ENCODE peak calls at places on chromosomes 3 and 15, in nine cellular contexts. B is dorsolateral prefrontal cortex; N is fibroblast of lung; H is uterus; J is pancreas; L is hepatocyte; O is psoas muscle; U is CD4-positive, alpha-beta T cell; S is coronary artery. C is an unnamed sample.

GRCh38 chr15:28127036-28127435 is 27.9 kb upstream of the OCA2 start:
- DNase-seq in U (no peak), S (no peak), B (no peak), L (no peak), O (no peak), N (no peak), H (no peak), J (no peak), C (no peak)

GRCh38 chr3:156620901-156621300 is 53.5 kb upstream of the TIPARP start:
- DNase-seq in U (no peak), O (no peak), J (no peak), L (no peak), H (no peak), N (no peak), B (no peak), S (no peak), C (no peak)

GRCh38 chr3:28349397-28350000 is 875 bp upstream of the AZI2 start:
- DNase-seq in J (no peak), B (no peak), N (no peak), H (no peak), L (no peak), U (no peak), S (no peak), O (no peak), C (no peak)

GRCh38 chr3:64599651-64600050 is 88.1 kb downstream of the ADAMTS9 start:
- DNase-seq in S (no peak), U (no peak), H (no peak), B (no peak), L (no peak), N (no peak), O (no peak), J (no peak), C (no peak)

GRCh38 chr15:96339662-96340347 is 9.3 kb downstream of the NR2F2 start:
- DNase-seq in O (no peak), B (no peak), J (no peak), L (no peak), S (no peak), U (no peak), H (no peak), N (peak), C (no peak)

GRCh38 chr3:111373861-111374260 is 168.1 kb upstream of the CD96 start:
- DNase-seq in N (no peak), S (no peak), O (no peak), U (no peak), H (no peak), B (no peak), L (no peak), J (no peak), C (no peak)

GRCh38 chr3:50340404-50341329 is at the start of gene RASSF1:
- DNase-seq in J (peak), S (peak), L (peak), N (peak), O (peak), B (no peak), H (peak), U (no peak), C (no peak)

GRCh38 chr15:42037650-42038049 is 16.8 kb upstream of the PLA2G4E start:
- DNase-seq in H (no peak), S (no peak), B (no peak), L (no peak), O (no peak), J (peak), N (no peak), U (no peak), C (no peak)

GRCh38 chr3:38157562-38157961 is 7.8 kb upstream of the OXSR1 start:
- DNase-seq in L (peak), N (no peak), S (no peak), O (no peak), H (no peak), B (no peak), J (no peak), U (no peak), C (no peak)

GRCh38 chr3:87173776-87174175 is 53.3 kb upstream of the CHMP2B start:
- DNase-seq in J (no peak), H (no peak), O (no peak), U (no peak), B (no peak), S (no peak), L (no peak), N (no peak), C (no peak)

GRCh38 chr3:161781381-161781780 is 284.8 kb downstream of the OTOL1 start:
- DNase-seq in J (no peak), O (no peak), U (no peak), B (no peak), H (no peak), N (no peak), L (no peak), S (no peak), C (no peak)

GRCh38 chr3:151299006-151299405 is 17.6 kb downstream of the GPR87 start:
- DNase-seq in B (no peak), N (no peak), O (no peak), J (no peak), S (no peak), H (no peak), L (no peak), U (no peak), C (no peak)

GRCh38 chr3:133591271-133591742 is 17.8 kb downstream of the CDV3 start:
- DNase-seq in H (no peak), U (no peak), J (no peak), L (no peak), S (no peak), O (no peak), B (no peak), N (no peak), C (no peak)

GRCh38 chr15:64500695-64501395 is 40.5 kb downstream of the ZNF609 start:
- DNase-seq in B (no peak), O (no peak), J (no peak), L (no peak), U (no peak), H (no peak), N (no peak), S (no peak), C (no peak)

GRCh38 chr3:99108508-99108907 is 207.0 kb upstream of the DCBLD2 start:
- DNase-seq in N (peak), L (no peak), S (no peak), H (no peak), B (no peak), O (no peak), J (no peak), U (no peak), C (peak)

GRCh38 chr3:177231237-177231636 is 34.0 kb upstream of the TBL1XR1 start:
- DNase-seq in O (no peak), J (no peak), L (no peak), B (no peak), H (no peak), N (no peak), S (no peak), U (no peak), C (no peak)

GRCh38 chr3:52779411-52780297 is 2.3 kb downstream of the ITIH1 start:
- DNase-seq in S (no peak), U (no peak), J (no peak), B (no peak), O (no peak), L (peak), N (no peak), H (no peak), C (no peak)

GRCh38 chr3:21390136-21390535 is 360.9 kb downstream of the ZNF385D start:
- DNase-seq in N (no peak), H (no peak), O (no peak), B (no peak), S (no peak), J (no peak), L (peak), U (no peak), C (peak)

GRCh38 chr15:68229386-68230156 is at the start of gene CLN6:
- DNase-seq in H (peak), N (peak), O (peak), J (peak), B (peak), L (peak), U (peak), S (peak), C (peak)

GRCh38 chr15:68228143-68228970 is 1.2 kb downstream of the CLN6 start:
- DNase-seq in J (no peak), N (no peak), B (no peak), L (no peak), U (no peak), H (no peak), S (peak), O (peak), C (no peak)

GRCh38 chr15:68228971-68229385 is 550 bp downstream of the CLN6 start:
- DNase-seq in B (no peak), S (no peak), L (peak), H (no peak), N (no peak), J (no peak), U (no peak), O (no peak), C (no peak)

GRCh38 chr15:68231102-68231818 is 1.7 kb upstream of the CLN6 start:
- DNase-seq in S (no peak), L (no peak), N (peak), O (peak), B (no peak), H (no peak), U (no peak), J (no peak), C (no peak)

GRCh38 chr15:68230157-68231100 is 901 bp upstream of the CLN6 start:
- DNase-seq in L (no peak), B (no peak), O (no peak), J (no peak), U (no peak), H (no peak), N (no peak), S (no peak), C (no peak)
- TF ChIP-seq CTCF in L (no peak), B (no peak), O (no peak), J (no peak), U (no peak), H (no peak), N (no peak), S (no peak), C (no peak)

GRCh38 chr3:141277451-141277850 is 45.8 kb downstream of the PXYLP1 start:
- DNase-seq in B (no peak), U (no peak), O (no peak), J (no peak), H (no peak), L (no peak), N (no peak), S (peak), C (no peak)

GRCh38 chr3:141278196-141279073 is 46.8 kb downstream of the PXYLP1 start:
- DNase-seq in B (no peak), L (no peak), U (no peak), S (peak), J (no peak), N (peak), H (peak), O (no peak), C (no peak)

GRCh38 chr3:141279074-141279945 is 47.7 kb downstream of the PXYLP1 start:
- DNase-seq in J (no peak), H (no peak), B (no peak), S (peak), U (no peak), L (no peak), O (no peak), N (peak), C (no peak)

GRCh38 chr3:141280086-141280485 is 48.5 kb downstream of the PXYLP1 start:
- DNase-seq in U (no peak), S (peak), L (no peak), O (no peak), N (no peak), B (no peak), J (no peak), H (no peak), C (no peak)

GRCh38 chr3:141280690-141281089 is 49.1 kb downstream of the PXYLP1 start:
- DNase-seq in J (no peak), H (no peak), U (no peak), S (peak), N (no peak), O (no peak), B (no peak), L (no peak), C (no peak)
- TF ChIP-seq CTCF in J (no peak), H (no peak), U (no peak), S (no peak), N (no peak), O (no peak), B (no peak), L (no peak), C (no peak)

GRCh38 chr3:48561045-48561736 is 2.4 kb downstream of the UCN2 start:
- DNase-seq in O (peak), S (no peak), J (peak), N (peak), B (no peak), H (peak), U (no peak), L (peak), C (no peak)
- TF ChIP-seq CTCF in O (no peak), S (no peak), J (no peak), N (peak), B (no peak), H (peak), U (no peak), L (peak), C (peak)

GRCh38 chr3:172328282-172328681 is 120.0 kb downstream of the GHSR start:
- DNase-seq in S (no peak), L (no peak), J (no peak), O (no peak), N (no peak), H (no peak), U (no peak), B (no peak), C (no peak)

GRCh38 chr3:172330413-172330812 is 117.8 kb downstream of the GHSR start:
- DNase-seq in B (no peak), L (no peak), S (no peak), O (no peak), H (no peak), U (no peak), N (no peak), J (no peak), C (no peak)

GRCh38 chr3:172332256-172333041 is 115.8 kb downstream of the GHSR start:
- DNase-seq in S (no peak), H (peak), U (peak), N (peak), O (no peak), L (peak), J (no peak), B (peak), C (no peak)

GRCh38 chr3:172326993-172327392 is 121.3 kb downstream of the GHSR start:
- DNase-seq in H (no peak), J (no peak), L (no peak), N (no peak), B (no peak), O (no peak), U (no peak), S (no peak), C (no peak)

GRCh38 chr3:172329070-172329469 is 119.2 kb downstream of the GHSR start:
- DNase-seq in H (no peak), O (no peak), N (no peak), B (no peak), L (no peak), J (no peak), U (no peak), S (no peak), C (no peak)
- TF ChIP-seq CTCF in H (no peak), O (no peak), N (no peak), B (no peak), L (no peak), J (no peak), U (no peak), S (no peak), C (no peak)

GRCh38 chr3:140848675-140849074 is 93.0 kb upstream of the SLC25A36 start:
- DNase-seq in H (no peak), O (no peak), U (no peak), L (no peak), N (no peak), J (no peak), S (no peak), B (no peak), C (no peak)
- TF ChIP-seq CTCF in H (no peak), O (no peak), U (no peak), L (no peak), N (no peak), J (no peak), S (no peak), B (no peak), C (no peak)